ENCODE peak calls at places on chromosome 21, in nine cellular contexts. One of them, this sample, is unnamed.

GRCh38 chr21:32719085-32719484 is 8.7 kb downstream of the SYNJ1 start:
- DNase-seq in RKO: no peak
- DNase-seq in ELF-1: no peak
- DNase-seq in effector memory CD8-positive, alpha-beta T cell: no peak
- DNase-seq in CD8-positive, alpha-beta memory T cell: no peak
- DNase-seq in NCI-H1436 treated with DMSO at 0.1 percent for 48 hours: no peak
- DNase-seq in AML-193: no peak
- DNase-seq in anterior cingulate cortex: no peak
- DNase-seq in uterus: no peak
- DNase-seq in this sample: no peak

GRCh38 chr21:33850985-33851384 is 64.6 kb downstream of the ATP5PO start:
- DNase-seq in effector memory CD8-positive, alpha-beta T cell: no peak
- DNase-seq in ELF-1: no peak
- DNase-seq in NCI-H1436 treated with DMSO at 0.1 percent for 48 hours: no peak
- DNase-seq in uterus: no peak
- DNase-seq in anterior cingulate cortex: no peak
- DNase-seq in CD8-positive, alpha-beta memory T cell: no peak
- DNase-seq in RKO: no peak
- DNase-seq in AML-193: no peak
- DNase-seq in this sample: no peak

GRCh38 chr21:36134820-36135390 is at the start of gene CBR3:
- DNase-seq in anterior cingulate cortex: peak; percentile 59
- DNase-seq in NCI-H1436 treated with DMSO at 0.1 percent for 48 hours: no peak
- DNase-seq in ELF-1: no peak
- DNase-seq in effector memory CD8-positive, alpha-beta T cell: peak; percentile 23
- DNase-seq in AML-193: peak; percentile 16
- DNase-seq in RKO: peak; percentile 61
- DNase-seq in uterus: peak; percentile 59
- DNase-seq in CD8-positive, alpha-beta memory T cell: peak; percentile 52
- DNase-seq in this sample: no peak

GRCh38 chr21:28148400-28149064 is 844.1 kb downstream of the LTN1 start:
- DNase-seq in anterior cingulate cortex: no peak
- DNase-seq in AML-193: no peak
- DNase-seq in ELF-1: no peak
- DNase-seq in CD8-positive, alpha-beta memory T cell: no peak
- DNase-seq in NCI-H1436 treated with DMSO at 0.1 percent for 48 hours: no peak
- DNase-seq in effector memory CD8-positive, alpha-beta T cell: no peak
- DNase-seq in uterus: no peak
- DNase-seq in RKO: no peak
- DNase-seq in this sample: no peak

GRCh38 chr21:36175771-36176565 is 19.3 kb downstream of the DOP1B start:
- DNase-seq in ELF-1: no peak
- DNase-seq in uterus: no peak
- DNase-seq in AML-193: no peak
- DNase-seq in anterior cingulate cortex: no peak
- DNase-seq in CD8-positive, alpha-beta memory T cell: no peak
- DNase-seq in RKO: no peak
- DNase-seq in effector memory CD8-positive, alpha-beta T cell: no peak
- DNase-seq in NCI-H1436 treated with DMSO at 0.1 percent for 48 hours: no peak
- DNase-seq in this sample: no peak

GRCh38 chr21:35046223-35046690 is 2.8 kb downstream of the RUNX1 start:
- DNase-seq in NCI-H1436 treated with DMSO at 0.1 percent for 48 hours: no peak
- DNase-seq in ELF-1: no peak
- DNase-seq in AML-193: peak; percentile 50
- DNase-seq in RKO: no peak
- DNase-seq in uterus: no peak
- DNase-seq in CD8-positive, alpha-beta memory T cell: no peak
- DNase-seq in effector memory CD8-positive, alpha-beta T cell: no peak
- DNase-seq in anterior cingulate cortex: no peak
- DNase-seq in this sample: no peak

GRCh38 chr21:39715804-39716397 is 29.1 kb upstream of the IGSF5 start:
- DNase-seq in CD8-positive, alpha-beta memory T cell: no peak
- DNase-seq in ELF-1: no peak
- DNase-seq in NCI-H1436 treated with DMSO at 0.1 percent for 48 hours: peak; percentile 3
- DNase-seq in anterior cingulate cortex: peak; percentile 8
- DNase-seq in RKO: peak; percentile 39
- DNase-seq in AML-193: peak; percentile 25
- DNase-seq in effector memory CD8-positive, alpha-beta T cell: no peak
- DNase-seq in uterus: peak; percentile 22
- DNase-seq in this sample: no peak

GRCh38 chr21:41747943-41748738 is 18.7 kb downstream of the RIPK4 start:
- DNase-seq in anterior cingulate cortex: no peak
- DNase-seq in uterus: no peak
- DNase-seq in AML-193: no peak
- DNase-seq in NCI-H1436 treated with DMSO at 0.1 percent for 48 hours: no peak
- DNase-seq in ELF-1: no peak
- DNase-seq in effector memory CD8-positive, alpha-beta T cell: no peak
- DNase-seq in RKO: no peak
- DNase-seq in CD8-positive, alpha-beta memory T cell: no peak
- DNase-seq in this sample: no peak

GRCh38 chr21:33296156-33296555 is 28.6 kb upstream of the IFNAR1 start:
- DNase-seq in RKO: no peak
- DNase-seq in AML-193: no peak
- DNase-seq in uterus: no peak
- DNase-seq in anterior cingulate cortex: no peak
- DNase-seq in NCI-H1436 treated with DMSO at 0.1 percent for 48 hours: no peak
- DNase-seq in ELF-1: no peak
- DNase-seq in CD8-positive, alpha-beta memory T cell: no peak
- DNase-seq in effector memory CD8-positive, alpha-beta T cell: no peak
- DNase-seq in this sample: no peak

GRCh38 chr21:42040411-42041180 is 30.4 kb upstream of the ZBTB21 start:
- DNase-seq in effector memory CD8-positive, alpha-beta T cell: no peak
- DNase-seq in AML-193: no peak
- DNase-seq in RKO: peak; percentile 98
- DNase-seq in CD8-positive, alpha-beta memory T cell: peak; percentile 18
- DNase-seq in NCI-H1436 treated with DMSO at 0.1 percent for 48 hours: no peak
- DNase-seq in ELF-1: no peak
- DNase-seq in anterior cingulate cortex: no peak
- DNase-seq in uterus: peak; percentile 37
- DNase-seq in this sample: no peak

GRCh38 chr21:35782667-35783066 is 277.7 kb downstream of the SETD4 start:
- DNase-seq in anterior cingulate cortex: no peak
- DNase-seq in NCI-H1436 treated with DMSO at 0.1 percent for 48 hours: no peak
- DNase-seq in effector memory CD8-positive, alpha-beta T cell: no peak
- DNase-seq in RKO: no peak
- DNase-seq in ELF-1: no peak
- DNase-seq in AML-193: no peak
- DNase-seq in uterus: no peak
- DNase-seq in CD8-positive, alpha-beta memory T cell: no peak
- DNase-seq in this sample: no peak

GRCh38 chr21:45126983-45127382 is 52.6 kb downstream of the ADARB1 start:
- DNase-seq in effector memory CD8-positive, alpha-beta T cell: no peak
- DNase-seq in ELF-1: no peak
- DNase-seq in RKO: no peak
- DNase-seq in NCI-H1436 treated with DMSO at 0.1 percent for 48 hours: no peak
- DNase-seq in anterior cingulate cortex: no peak
- DNase-seq in uterus: no peak
- DNase-seq in CD8-positive, alpha-beta memory T cell: no peak
- DNase-seq in AML-193: no peak
- DNase-seq in this sample: no peak

GRCh38 chr21:46599251-46599572 is 5.7 kb downstream of the S100B start:
- DNase-seq in effector memory CD8-positive, alpha-beta T cell: no peak
- DNase-seq in ELF-1: peak; percentile 32
- DNase-seq in anterior cingulate cortex: no peak
- DNase-seq in NCI-H1436 treated with DMSO at 0.1 percent for 48 hours: no peak
- DNase-seq in RKO: no peak
- DNase-seq in CD8-positive, alpha-beta memory T cell: no peak
- DNase-seq in AML-193: no peak
- DNase-seq in uterus: no peak
- DNase-seq in this sample: no peak

GRCh38 chr21:45365608-45366241 is 39.2 kb upstream of the COL18A1 start:
- DNase-seq in NCI-H1436 treated with DMSO at 0.1 percent for 48 hours: no peak
- DNase-seq in CD8-positive, alpha-beta memory T cell: no peak
- DNase-seq in uterus: no peak
- DNase-seq in effector memory CD8-positive, alpha-beta T cell: no peak
- DNase-seq in AML-193: no peak
- DNase-seq in ELF-1: peak; percentile 97
- DNase-seq in anterior cingulate cortex: no peak
- DNase-seq in RKO: no peak
- DNase-seq in this sample: no peak

GRCh38 chr21:45130324-45130774 is 56.0 kb downstream of the ADARB1 start:
- DNase-seq in ELF-1: no peak
- DNase-seq in anterior cingulate cortex: no peak
- DNase-seq in RKO: peak; percentile 83
- DNase-seq in uterus: peak; percentile 57
- DNase-seq in effector memory CD8-positive, alpha-beta T cell: no peak
- DNase-seq in NCI-H1436 treated with DMSO at 0.1 percent for 48 hours: no peak
- DNase-seq in CD8-positive, alpha-beta memory T cell: no peak
- DNase-seq in AML-193: peak; percentile 60
- DNase-seq in this sample: no peak